ENCODE peak calls at places on chromosome 3, in four cellular contexts. One of them, this sample, is unnamed.

GRCh38 chr3:148150141-148150540 is 547.6 kb upstream of the AGTR1 start:
- DNase-seq in progenitor cell of endocrine pancreas: no peak
- DNase-seq in ovary: no peak
- DNase-seq in T-helper 9 cell: no peak
- DNase-seq in this sample: no peak

GRCh38 chr3:133540896-133541674 is 32.4 kb upstream of the CDV3 start:
- DNase-seq in progenitor cell of endocrine pancreas: no peak
- DNase-seq in ovary: no peak
- DNase-seq in T-helper 9 cell: no peak
- DNase-seq in this sample: no peak

GRCh38 chr3:161957467-161957866 is 460.9 kb downstream of the OTOL1 start:
- DNase-seq in progenitor cell of endocrine pancreas: no peak
- DNase-seq in ovary: no peak
- DNase-seq in T-helper 9 cell: no peak
- DNase-seq in this sample: no peak

GRCh38 chr3:147397155-147397888 is 9.0 kb downstream of the ZIC4 start:
- DNase-seq in progenitor cell of endocrine pancreas: no peak
- DNase-seq in ovary: no peak
- DNase-seq in T-helper 9 cell: no peak
- DNase-seq in this sample: peak

GRCh38 chr3:192261135-192261534 is 466.2 kb downstream of the FGF12 start:
- DNase-seq in progenitor cell of endocrine pancreas: no peak
- DNase-seq in ovary: no peak
- DNase-seq in T-helper 9 cell: no peak
- DNase-seq in this sample: no peak

GRCh38 chr3:146895026-146895749 is 290.0 kb upstream of the PLSCR5 start:
- DNase-seq in progenitor cell of endocrine pancreas: no peak
- DNase-seq in ovary: no peak
- DNase-seq in T-helper 9 cell: no peak
- DNase-seq in this sample: peak

GRCh38 chr3:116000315-116000714 is 377.0 kb downstream of the GAP43 start:
- DNase-seq in progenitor cell of endocrine pancreas: no peak
- DNase-seq in ovary: peak
- DNase-seq in T-helper 9 cell: no peak
- DNase-seq in this sample: peak

GRCh38 chr3:36663666-36664291 is 100.6 kb downstream of the DCLK3 start:
- DNase-seq in progenitor cell of endocrine pancreas: no peak
- DNase-seq in ovary: no peak
- DNase-seq in T-helper 9 cell: no peak
- DNase-seq in this sample: no peak

GRCh38 chr3:109685084-109686079 is 348.0 kb upstream of the DPPA4 start:
- DNase-seq in progenitor cell of endocrine pancreas: no peak
- DNase-seq in ovary: peak
- DNase-seq in T-helper 9 cell: no peak
- DNase-seq in this sample: peak

GRCh38 chr3:192482809-192483208 is 244.5 kb downstream of the FGF12 start:
- DNase-seq in progenitor cell of endocrine pancreas: no peak
- DNase-seq in ovary: no peak
- DNase-seq in T-helper 9 cell: no peak
- DNase-seq in this sample: no peak

GRCh38 chr3:49104427-49105291 is at the start of gene QARS1:
- DNase-seq in progenitor cell of endocrine pancreas: peak
- DNase-seq in ovary: peak
- DNase-seq in T-helper 9 cell: peak
- DNase-seq in this sample: peak

GRCh38 chr3:34889641-34890040 is 749.7 kb upstream of the ARPP21 start:
- DNase-seq in progenitor cell of endocrine pancreas: no peak
- DNase-seq in ovary: no peak
- DNase-seq in T-helper 9 cell: no peak
- DNase-seq in this sample: no peak

GRCh38 chr3:191328963-191329653 is at the start of gene CCDC50:
- DNase-seq in progenitor cell of endocrine pancreas: peak
- DNase-seq in ovary: peak
- DNase-seq in T-helper 9 cell: peak
- DNase-seq in this sample: no peak

GRCh38 chr3:118808743-118809142 is 225.9 kb downstream of the IGSF11 start:
- DNase-seq in progenitor cell of endocrine pancreas: no peak
- DNase-seq in ovary: no peak
- DNase-seq in T-helper 9 cell: no peak
- DNase-seq in this sample: no peak

GRCh38 chr3:148681080-148681479 is 16.6 kb upstream of the AGTR1 start:
- DNase-seq in progenitor cell of endocrine pancreas: no peak
- DNase-seq in ovary: no peak
- DNase-seq in T-helper 9 cell: no peak
- DNase-seq in this sample: no peak

GRCh38 chr3:153599685-153600084 is 437.7 kb downstream of the RAP2B start:
- DNase-seq in progenitor cell of endocrine pancreas: no peak
- DNase-seq in ovary: no peak
- DNase-seq in T-helper 9 cell: no peak
- DNase-seq in this sample: peak

GRCh38 chr3:170002231-170002630 is 35.6 kb upstream of the GPR160 start:
- DNase-seq in progenitor cell of endocrine pancreas: no peak
- DNase-seq in ovary: no peak
- DNase-seq in T-helper 9 cell: no peak
- DNase-seq in this sample: no peak

GRCh38 chr3:40615110-40615915 is 90.6 kb downstream of the ZNF621 start:
- DNase-seq in progenitor cell of endocrine pancreas: no peak
- DNase-seq in ovary: no peak
- DNase-seq in T-helper 9 cell: no peak
- DNase-seq in this sample: no peak

GRCh38 chr3:105878061-105878460 is 9.2 kb upstream of the CBLB start:
- DNase-seq in progenitor cell of endocrine pancreas: no peak
- DNase-seq in ovary: no peak
- DNase-seq in T-helper 9 cell: no peak
- DNase-seq in this sample: no peak

GRCh38 chr3:127428344-127429001 is 140.6 kb upstream of the PRR20G start:
- DNase-seq in progenitor cell of endocrine pancreas: no peak
- DNase-seq in ovary: no peak
- DNase-seq in T-helper 9 cell: no peak
- DNase-seq in this sample: no peak

GRCh38 chr3:69541059-69541471 is 155.2 kb upstream of the FRMD4B start:
- DNase-seq in progenitor cell of endocrine pancreas: peak
- DNase-seq in ovary: no peak
- DNase-seq in T-helper 9 cell: no peak
- DNase-seq in this sample: no peak

GRCh38 chr3:129577925-129578742 is 28.3 kb downstream of the PLXND1 start:
- DNase-seq in progenitor cell of endocrine pancreas: no peak
- DNase-seq in ovary: no peak
- DNase-seq in T-helper 9 cell: no peak
- DNase-seq in this sample: no peak

GRCh38 chr3:141412087-141412935 is 44.0 kb downstream of the ZBTB38 start:
- DNase-seq in progenitor cell of endocrine pancreas: no peak
- DNase-seq in ovary: peak
- DNase-seq in T-helper 9 cell: peak
- DNase-seq in this sample: peak

GRCh38 chr3:57855281-57855680 is 99.2 kb downstream of the SLMAP start:
- DNase-seq in progenitor cell of endocrine pancreas: no peak
- DNase-seq in ovary: no peak
- DNase-seq in T-helper 9 cell: no peak
- DNase-seq in this sample: no peak

GRCh38 chr3:114104414-114104813 is 47.9 kb downstream of the QTRT2 start:
- DNase-seq in progenitor cell of endocrine pancreas: no peak
- DNase-seq in ovary: no peak
- DNase-seq in T-helper 9 cell: no peak
- DNase-seq in this sample: no peak

GRCh38 chr3:5729852-5730251 is 542.3 kb downstream of the EDEM1 start:
- DNase-seq in progenitor cell of endocrine pancreas: no peak
- DNase-seq in ovary: no peak
- DNase-seq in T-helper 9 cell: no peak
- DNase-seq in this sample: no peak

GRCh38 chr3:49054344-49054862 is 25.2 kb upstream of the IMPDH2 start:
- DNase-seq in progenitor cell of endocrine pancreas: no peak
- DNase-seq in ovary: no peak
- DNase-seq in T-helper 9 cell: no peak
- DNase-seq in this sample: no peak

GRCh38 chr3:163924600-163924999 is 1153.7 kb downstream of the SI start:
- DNase-seq in progenitor cell of endocrine pancreas: no peak
- DNase-seq in ovary: no peak
- DNase-seq in T-helper 9 cell: no peak
- DNase-seq in this sample: no peak

GRCh38 chr3:23288286-23288685 is 85.2 kb downstream of the UBE2E2 start:
- DNase-seq in progenitor cell of endocrine pancreas: no peak
- DNase-seq in ovary: no peak
- DNase-seq in T-helper 9 cell: no peak
- DNase-seq in this sample: no peak

GRCh38 chr3:136659253-136659652 is 92.9 kb downstream of the STAG1 start:
- DNase-seq in progenitor cell of endocrine pancreas: no peak
- DNase-seq in ovary: peak
- DNase-seq in T-helper 9 cell: no peak
- DNase-seq in this sample: peak

GRCh38 chr3:48633256-48633655 is 2.0 kb downstream of the SLC26A6 start:
- DNase-seq in progenitor cell of endocrine pancreas: no peak
- DNase-seq in ovary: no peak
- DNase-seq in T-helper 9 cell: no peak
- DNase-seq in this sample: no peak

GRCh38 chr3:58973796-58974195 is 76.0 kb downstream of the CFAP20DC start:
- DNase-seq in progenitor cell of endocrine pancreas: no peak
- DNase-seq in ovary: no peak
- DNase-seq in T-helper 9 cell: no peak
- DNase-seq in this sample: no peak

GRCh38 chr3:52645549-52645948 is 40.2 kb downstream of the PBRM1 start:
- DNase-seq in progenitor cell of endocrine pancreas: no peak
- DNase-seq in ovary: no peak
- DNase-seq in T-helper 9 cell: no peak
- DNase-seq in this sample: no peak

GRCh38 chr3:61251174-61251972 is at the start of gene FHIT:
- DNase-seq in progenitor cell of endocrine pancreas: peak
- DNase-seq in ovary: peak
- DNase-seq in T-helper 9 cell: peak
- DNase-seq in this sample: peak

GRCh38 chr3:88385090-88385489 is 235.3 kb downstream of the C3orf38 start:
- DNase-seq in progenitor cell of endocrine pancreas: no peak
- DNase-seq in ovary: no peak
- DNase-seq in T-helper 9 cell: no peak
- DNase-seq in this sample: no peak